ENCODE peak calls at places on chromosomes 4 and X, in four cellular contexts. One of them, this sample, is unnamed.

GRCh38 chrX:109619816-109620215 is 5.2 kb downstream of the KCNE5 start:
- DNase-seq in HepG2: no peak
- DNase-seq in WTC11: no peak
- DNase-seq in K562: no peak
- DNase-seq in this sample: no peak

GRCh38 chr4:160848489-160848888 is 1315.3 kb downstream of the FSTL5 start:
- DNase-seq in HepG2: no peak
- DNase-seq in WTC11: no peak
- DNase-seq in K562: no peak
- DNase-seq in this sample: no peak

GRCh38 chrX:53056292-53056691 is 7.7 kb downstream of the GPR173 start:
- DNase-seq in HepG2: no peak
- DNase-seq in WTC11: no peak
- DNase-seq in K562: no peak
- DNase-seq in this sample: no peak

GRCh38 chr4:5888222-5888701 is 4.6 kb downstream of the CRMP1 start:
- DNase-seq in HepG2: no peak
- DNase-seq in WTC11: peak
- DNase-seq in K562: peak
- DNase-seq in this sample: peak

GRCh38 chr4:34182346-34182745 is 2062.0 kb downstream of the ARAP2 start:
- DNase-seq in HepG2: no peak
- DNase-seq in WTC11: no peak
- DNase-seq in K562: no peak
- DNase-seq in this sample: no peak

GRCh38 chr4:169940460-169940859 is 85.7 kb downstream of the MFAP3L start:
- DNase-seq in HepG2: no peak
- DNase-seq in WTC11: peak
- DNase-seq in K562: no peak
- DNase-seq in this sample: peak

GRCh38 chrX:150643271-150643670 is 49.9 kb upstream of the MTMR1 start:
- DNase-seq in HepG2: no peak
- DNase-seq in WTC11: no peak
- DNase-seq in K562: no peak
- DNase-seq in this sample: no peak

GRCh38 chrX:13339607-13340006 is 19.8 kb upstream of the ATXN3L start:
- DNase-seq in HepG2: no peak
- DNase-seq in WTC11: no peak
- DNase-seq in K562: no peak
- DNase-seq in this sample: no peak

GRCh38 chr4:108045687-108046024 is 56.0 kb downstream of the HADH start:
- DNase-seq in HepG2: no peak
- DNase-seq in WTC11: no peak
- DNase-seq in K562: peak
- DNase-seq in this sample: no peak

GRCh38 chr4:138225477-138225876 is 16.7 kb downstream of the SLC7A11 start:
- DNase-seq in HepG2: no peak
- DNase-seq in WTC11: no peak
- DNase-seq in K562: no peak
- DNase-seq in this sample: no peak

GRCh38 chr4:138224614-138225013 is 17.5 kb downstream of the SLC7A11 start:
- DNase-seq in HepG2: no peak
- DNase-seq in WTC11: no peak
- DNase-seq in K562: no peak
- DNase-seq in this sample: no peak

GRCh38 chr4:138230048-138230447 is 12.1 kb downstream of the SLC7A11 start:
- DNase-seq in HepG2: no peak
- DNase-seq in WTC11: no peak
- DNase-seq in K562: no peak
- DNase-seq in this sample: no peak

GRCh38 chr4:138223191-138223910 is 18.8 kb downstream of the SLC7A11 start:
- DNase-seq in HepG2: no peak
- DNase-seq in WTC11: no peak
- DNase-seq in K562: no peak
- DNase-seq in this sample: no peak

GRCh38 chr4:138226351-138226750 is 15.8 kb downstream of the SLC7A11 start:
- DNase-seq in HepG2: no peak
- DNase-seq in WTC11: no peak
- DNase-seq in K562: no peak
- DNase-seq in this sample: no peak
- TF ChIP-seq FOXJ3 in HepG2: no peak
- TF ChIP-seq FOXJ3 in WTC11: no peak
- TF ChIP-seq FOXJ3 in K562: no peak
- TF ChIP-seq FOXJ3 in this sample: no peak

GRCh38 chrX:57232658-57233360 is 53.7 kb upstream of the FAAH2 start:
- DNase-seq in HepG2: no peak
- DNase-seq in WTC11: no peak
- DNase-seq in K562: no peak
- DNase-seq in this sample: no peak
- TF ChIP-seq FOXJ3 in HepG2: no peak
- TF ChIP-seq FOXJ3 in WTC11: no peak
- TF ChIP-seq FOXJ3 in K562: no peak
- TF ChIP-seq FOXJ3 in this sample: no peak

GRCh38 chrX:110703641-110704040 is 92.0 kb downstream of the CHRDL1 start:
- DNase-seq in HepG2: no peak
- DNase-seq in WTC11: no peak
- DNase-seq in K562: no peak
- DNase-seq in this sample: no peak

GRCh38 chrX:110706446-110706845 is 89.2 kb downstream of the CHRDL1 start:
- DNase-seq in HepG2: no peak
- DNase-seq in WTC11: no peak
- DNase-seq in K562: no peak
- DNase-seq in this sample: no peak
- TF ChIP-seq FOXJ3 in HepG2: no peak
- TF ChIP-seq FOXJ3 in WTC11: no peak
- TF ChIP-seq FOXJ3 in K562: no peak
- TF ChIP-seq FOXJ3 in this sample: no peak

GRCh38 chrX:7091923-7092322 is 55.6 kb upstream of the STS start:
- DNase-seq in HepG2: no peak
- DNase-seq in WTC11: no peak
- DNase-seq in K562: no peak
- DNase-seq in this sample: no peak

GRCh38 chrX:7090506-7091095 is 56.9 kb upstream of the STS start:
- DNase-seq in HepG2: peak
- DNase-seq in WTC11: no peak
- DNase-seq in K562: no peak
- DNase-seq in this sample: no peak

GRCh38 chrX:7088968-7089615 is 58.4 kb upstream of the STS start:
- DNase-seq in HepG2: no peak
- DNase-seq in WTC11: peak
- DNase-seq in K562: no peak
- DNase-seq in this sample: no peak

GRCh38 chrX:7093305-7093704 is 54.2 kb upstream of the STS start:
- DNase-seq in HepG2: no peak
- DNase-seq in WTC11: no peak
- DNase-seq in K562: no peak
- DNase-seq in this sample: no peak
- TF ChIP-seq FOXJ3 in HepG2: no peak
- TF ChIP-seq FOXJ3 in WTC11: no peak
- TF ChIP-seq FOXJ3 in K562: no peak
- TF ChIP-seq FOXJ3 in this sample: no peak

This sample was measured in SK-N-SH.